ENCODE peak calls at places on chromosome 15, in ten cellular contexts. Y, V, O, H, B, R, T, N, I and Z are unnamed samples.

GRCh38 chr15:88628018-88628673 is 7.0 kb downstream of the AEN start:
- DNase-seq in H (no peak), R (no peak), T (no peak), O (no peak), B (no peak), I (no peak), V (no peak), Y (no peak), N (no peak), Z (no peak)

GRCh38 chr15:22873204-22873701 is 34.8 kb downstream of the NIPA2 start:
- DNase-seq in R (peak; percentile 42), N (peak; percentile 35), B (peak; percentile 94), Y (no peak), I (no peak), H (peak; percentile 39), V (peak; percentile 66), O (no peak), T (no peak), Z (peak; percentile 66)

GRCh38 chr15:42796955-42797779 is 60.2 kb upstream of the CDAN1 start:
- DNase-seq in R (no peak), N (no peak), I (no peak), T (no peak), Y (no peak), B (no peak), H (no peak), O (no peak), V (peak; percentile 46), Z (no peak)

GRCh38 chr15:48604567-48604966 is 40.9 kb downstream of the FBN1 start:
- DNase-seq in V (no peak), B (no peak), N (no peak), O (no peak), Y (no peak), T (no peak), H (no peak), R (no peak), I (no peak), Z (no peak)

GRCh38 chr15:52078876-52079700 is 33.5 kb downstream of the BCL2L10 start:
- DNase-seq in N (peak; percentile 82), H (no peak), I (peak; percentile 76), Y (peak; percentile 87), R (no peak), T (peak; percentile 88), B (no peak), V (peak; percentile 78), O (peak; percentile 81), Z (no peak)

GRCh38 chr15:84598250-84598649 is 2.6 kb upstream of the ZSCAN2 start:
- DNase-seq in N (no peak), B (no peak), T (no peak), V (peak; percentile 19), Y (peak; percentile 81), I (no peak), R (no peak), O (no peak), H (peak; percentile 13), Z (no peak)

GRCh38 chr15:70099966-70100494 is 2.3 kb upstream of the TLE3 start:
- DNase-seq in V (no peak), I (no peak), R (no peak), N (no peak), T (no peak), B (no peak), O (no peak), Y (peak; percentile 36), H (no peak), Z (no peak)

GRCh38 chr15:81372571-81372970 is 1.4 kb downstream of the TMC3 start:
- DNase-seq in O (no peak), Y (no peak), V (no peak), H (no peak), T (no peak), B (no peak), N (no peak), R (no peak), I (no peak), Z (no peak)

GRCh38 chr15:101047301-101047781 is 128.2 kb downstream of the LRRK1 start:
- DNase-seq in T (peak; percentile 7), R (no peak), V (no peak), Y (no peak), N (no peak), H (no peak), B (no peak), I (peak; percentile 57), O (peak; percentile 9), Z (no peak)

GRCh38 chr15:81152799-81153198 is 18.7 kb downstream of the CFAP161 start:
- DNase-seq in R (no peak), V (peak; percentile 36), B (no peak), Y (no peak), H (peak; percentile 13), N (no peak), O (no peak), I (no peak), T (no peak), Z (no peak)

GRCh38 chr15:77901251-77901881 is 176.1 kb downstream of the TBC1D2B start:
- DNase-seq in H (no peak), I (peak; percentile 30), O (no peak), N (no peak), Y (no peak), V (no peak), B (no peak), T (no peak), R (no peak), Z (no peak)

GRCh38 chr15:89361451-89362202 is 27.0 kb upstream of the POLG start:
- DNase-seq in Y (no peak), O (peak; percentile 61), T (peak; percentile 46), V (peak; percentile 62), N (peak; percentile 94), I (peak; percentile 80), R (peak; percentile 11), B (peak; percentile 39), H (no peak), Z (no peak)

GRCh38 chr15:89575656-89576416 is 567 bp downstream of the TICRR start:
- DNase-seq in H (no peak), I (no peak), O (peak; percentile 22), T (no peak), Y (peak; percentile 25), R (no peak), N (peak; percentile 85), B (no peak), V (peak; percentile 32), Z (no peak)

GRCh38 chr15:70024521-70024920 is 73.2 kb downstream of the TLE3 start:
- DNase-seq in R (no peak), N (no peak), V (no peak), O (no peak), T (no peak), B (no peak), Y (no peak), I (no peak), H (no peak), Z (no peak)

GRCh38 chr15:78536134-78536533 is 4.1 kb upstream of the PSMA4 start:
- DNase-seq in V (peak; percentile 14), Y (no peak), R (no peak), I (no peak), T (no peak), H (peak; percentile 25), O (no peak), B (peak; percentile 16), N (no peak), Z (no peak)

GRCh38 chr15:32738677-32739076 is 20.9 kb downstream of the GREM1 start:
- DNase-seq in O (no peak), N (no peak), I (no peak), H (no peak), Y (no peak), B (no peak), R (no peak), V (peak; percentile 44), T (no peak), Z (no peak)

GRCh38 chr15:32736351-32737061 is 18.7 kb downstream of the GREM1 start:
- DNase-seq in I (no peak), V (peak; percentile 52), N (no peak), R (no peak), O (no peak), B (no peak), T (no peak), Y (no peak), H (no peak), Z (no peak)

GRCh38 chr15:32737246-32737757 is 19.5 kb downstream of the GREM1 start:
- DNase-seq in O (no peak), V (peak; percentile 38), N (no peak), H (no peak), Y (no peak), R (no peak), I (no peak), T (no peak), B (no peak), Z (no peak)

GRCh38 chr15:32735948-32736347 is 18.1 kb downstream of the GREM1 start:
- DNase-seq in Y (no peak), B (no peak), V (no peak), T (no peak), R (no peak), O (no peak), H (no peak), N (no peak), I (no peak), Z (no peak)

DNA sequence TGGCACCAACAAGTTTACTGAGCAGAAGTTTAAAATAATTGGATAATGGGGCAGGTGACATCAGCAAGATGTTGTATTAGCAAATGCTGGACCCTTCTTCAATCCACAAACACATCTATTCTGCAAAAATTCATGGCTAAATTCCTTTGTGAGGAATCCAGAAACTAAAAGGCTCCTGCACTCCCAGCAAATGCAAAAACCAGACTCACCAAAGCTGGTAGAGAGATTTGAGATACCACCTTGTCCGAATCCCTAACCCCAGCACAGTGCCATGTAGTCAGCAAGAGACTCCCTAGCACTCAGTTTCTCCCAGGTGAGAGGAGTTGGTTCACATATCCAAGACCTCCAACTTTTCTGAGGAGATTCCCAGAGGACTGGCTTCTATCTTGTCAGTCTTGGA is 21.7 kb downstream of the GREM1 start:
- DNase-seq in V (peak; percentile 41), H (no peak), T (no peak), R (no peak), O (no peak), Y (no peak), N (no peak), I (no peak), B (no peak), Z (no peak)
- TF ChIP-seq CTCF in V (no peak), H (no peak), T (no peak), R (no peak), O (no peak), Y (no peak), N (no peak), I (no peak), B (no peak), Z (no peak)

GRCh38 chr15:57969355-57969754 is 96.2 kb downstream of the ALDH1A2 start:
- DNase-seq in T (no peak), H (peak; percentile 15), O (no peak), V (peak; percentile 52), B (no peak), I (no peak), N (no peak), R (no peak), Y (no peak), Z (no peak)
- TF ChIP-seq CTCF in T (peak; percentile 26), H (peak; percentile 67), O (peak; percentile 8), V (peak; percentile 43), B (no peak), I (no peak), N (no peak), R (no peak), Y (no peak), Z (no peak)

GRCh38 chr15:67935244-67935643 is 95.4 kb upstream of the RNU6-1 start:
- DNase-seq in T (no peak), V (no peak), O (no peak), N (no peak), I (no peak), B (no peak), H (no peak), Y (no peak), R (no peak), Z (no peak)
- TF ChIP-seq CTCF in T (no peak), V (no peak), O (no peak), N (no peak), I (no peak), B (no peak), H (peak; percentile 7), Y (peak; percentile 19), R (no peak), Z (no peak)

GRCh38 chr15:76235186-76235826 is 76.0 kb downstream of the ETFA start:
- DNase-seq in I (no peak), H (peak; percentile 43), Y (peak; percentile 58), R (peak; percentile 16), T (no peak), O (no peak), B (peak; percentile 31), N (no peak), V (peak; percentile 66), Z (peak; percentile 4)
- TF ChIP-seq CTCF in I (no peak), H (peak; percentile 70), Y (peak; percentile 83), R (peak; percentile 49), T (peak; percentile 42), O (peak; percentile 65), B (peak; percentile 42), N (peak; percentile 19), V (peak; percentile 36), Z (peak; percentile 13)